ENCODE peak calls at places on chromosomes 5 and 9, in nine cellular contexts. One of them, this sample, is unnamed. For H3K4me1 and H3K27me3, the result is how much of the 10 kb centered on the place peaks cover.

GRCh38 chr9:137150485-137151060 is 11.6 kb downstream of the GRIN1 start:
- DNase-seq in right cardiac atrium: no peak
- DNase-seq in uterus: no peak
- DNase-seq in lower lobe of right lung: no peak
- DNase-seq in GM23338: peak
- DNase-seq in iPS DF 6.9: no peak
- DNase-seq in effector memory CD4-positive, alpha-beta T cell: no peak
- DNase-seq in sigmoid colon: no peak
- DNase-seq in CD4-positive, CD25-positive, alpha-beta regulatory T cell: no peak
- DNase-seq in this sample: no peak

GRCh38 chr9:124480621-124480981 is 26.6 kb downstream of the NR5A1 start:
- DNase-seq in right cardiac atrium: no peak
- DNase-seq in uterus: no peak
- DNase-seq in lower lobe of right lung: no peak
- DNase-seq in GM23338: peak
- DNase-seq in iPS DF 6.9: no peak
- DNase-seq in effector memory CD4-positive, alpha-beta T cell: no peak
- DNase-seq in sigmoid colon: no peak
- DNase-seq in CD4-positive, CD25-positive, alpha-beta regulatory T cell: no peak
- DNase-seq in this sample: no peak

GRCh38 chr9:130268521-130269131 is 3.1 kb downstream of the HMCN2 start:
- DNase-seq in right cardiac atrium: no peak
- DNase-seq in uterus: no peak
- DNase-seq in lower lobe of right lung: no peak
- DNase-seq in GM23338: peak
- DNase-seq in iPS DF 6.9: no peak
- DNase-seq in effector memory CD4-positive, alpha-beta T cell: no peak
- DNase-seq in sigmoid colon: peak
- DNase-seq in CD4-positive, CD25-positive, alpha-beta regulatory T cell: no peak
- DNase-seq in this sample: no peak

GRCh38 chr5:5335708-5336211 is 86.7 kb upstream of the ICE1 start:
- DNase-seq in right cardiac atrium: no peak
- DNase-seq in uterus: no peak
- DNase-seq in lower lobe of right lung: no peak
- DNase-seq in GM23338: no peak
- DNase-seq in iPS DF 6.9: no peak
- DNase-seq in effector memory CD4-positive, alpha-beta T cell: no peak
- DNase-seq in sigmoid colon: no peak
- DNase-seq in CD4-positive, CD25-positive, alpha-beta regulatory T cell: no peak
- DNase-seq in this sample: no peak

GRCh38 chr9:26925609-26926008 is 21.4 kb downstream of the PLAA start:
- DNase-seq in right cardiac atrium: no peak
- DNase-seq in uterus: no peak
- DNase-seq in lower lobe of right lung: no peak
- DNase-seq in GM23338: no peak
- DNase-seq in iPS DF 6.9: no peak
- DNase-seq in effector memory CD4-positive, alpha-beta T cell: no peak
- DNase-seq in sigmoid colon: no peak
- DNase-seq in CD4-positive, CD25-positive, alpha-beta regulatory T cell: no peak
- DNase-seq in this sample: no peak

GRCh38 chr5:150065346-150065745 is 21.0 kb downstream of the CSF1R start:
- DNase-seq in right cardiac atrium: peak
- DNase-seq in uterus: no peak
- DNase-seq in lower lobe of right lung: no peak
- DNase-seq in GM23338: peak
- DNase-seq in iPS DF 6.9: no peak
- DNase-seq in effector memory CD4-positive, alpha-beta T cell: no peak
- DNase-seq in sigmoid colon: peak
- DNase-seq in CD4-positive, CD25-positive, alpha-beta regulatory T cell: no peak
- DNase-seq in this sample: peak

GRCh38 chr9:127905788-127906191 is 6.4 kb upstream of the ST6GALNAC6 start:
- DNase-seq in right cardiac atrium: no peak
- DNase-seq in uterus: no peak
- DNase-seq in lower lobe of right lung: peak
- DNase-seq in GM23338: no peak
- DNase-seq in iPS DF 6.9: no peak
- DNase-seq in effector memory CD4-positive, alpha-beta T cell: peak
- DNase-seq in sigmoid colon: no peak
- DNase-seq in CD4-positive, CD25-positive, alpha-beta regulatory T cell: peak
- DNase-seq in this sample: no peak

GRCh38 chr9:76732341-76732958 is 31.8 kb upstream of the PCA3 start:
- DNase-seq in right cardiac atrium: no peak
- DNase-seq in uterus: no peak
- DNase-seq in lower lobe of right lung: no peak
- DNase-seq in GM23338: no peak
- DNase-seq in iPS DF 6.9: no peak
- DNase-seq in effector memory CD4-positive, alpha-beta T cell: no peak
- DNase-seq in sigmoid colon: no peak
- DNase-seq in CD4-positive, CD25-positive, alpha-beta regulatory T cell: no peak
- DNase-seq in this sample: no peak

GRCh38 chr5:53087596-53087995 is 22.0 kb downstream of the MOCS2 start:
- DNase-seq in right cardiac atrium: no peak
- DNase-seq in uterus: no peak
- DNase-seq in lower lobe of right lung: no peak
- DNase-seq in GM23338: no peak
- DNase-seq in iPS DF 6.9: no peak
- DNase-seq in effector memory CD4-positive, alpha-beta T cell: no peak
- DNase-seq in sigmoid colon: no peak
- DNase-seq in CD4-positive, CD25-positive, alpha-beta regulatory T cell: no peak
- DNase-seq in this sample: no peak

GRCh38 chr5:65742565-65743231 is 20.7 kb downstream of the NLN start:
- DNase-seq in right cardiac atrium: no peak
- DNase-seq in uterus: no peak
- DNase-seq in lower lobe of right lung: no peak
- DNase-seq in GM23338: peak
- DNase-seq in iPS DF 6.9: no peak
- DNase-seq in effector memory CD4-positive, alpha-beta T cell: no peak
- DNase-seq in sigmoid colon: no peak
- DNase-seq in CD4-positive, CD25-positive, alpha-beta regulatory T cell: no peak
- DNase-seq in this sample: no peak
- H3K4me1 ChIP-seq in right cardiac atrium: under half
- H3K4me1 ChIP-seq in uterus: under half
- H3K4me1 ChIP-seq in lower lobe of right lung: under half
- H3K4me1 ChIP-seq in GM23338: under half
- H3K4me1 ChIP-seq in iPS DF 6.9: under half
- H3K4me1 ChIP-seq in effector memory CD4-positive, alpha-beta T cell: under half
- H3K4me1 ChIP-seq in sigmoid colon: under half
- H3K4me1 ChIP-seq in CD4-positive, CD25-positive, alpha-beta regulatory T cell: under half
- H3K4me1 ChIP-seq in this sample: under half

GRCh38 chr5:77642915-77643653 is 4.6 kb upstream of the OTP start:
- DNase-seq in right cardiac atrium: no peak
- DNase-seq in uterus: no peak
- DNase-seq in lower lobe of right lung: no peak
- DNase-seq in GM23338: peak
- DNase-seq in iPS DF 6.9: no peak
- DNase-seq in effector memory CD4-positive, alpha-beta T cell: no peak
- DNase-seq in sigmoid colon: no peak
- DNase-seq in CD4-positive, CD25-positive, alpha-beta regulatory T cell: no peak
- DNase-seq in this sample: no peak

GRCh38 chr5:77645158-77645994 is 6.9 kb upstream of the OTP start:
- DNase-seq in right cardiac atrium: no peak
- DNase-seq in uterus: no peak
- DNase-seq in lower lobe of right lung: peak
- DNase-seq in GM23338: peak
- DNase-seq in iPS DF 6.9: no peak
- DNase-seq in effector memory CD4-positive, alpha-beta T cell: no peak
- DNase-seq in sigmoid colon: no peak
- DNase-seq in CD4-positive, CD25-positive, alpha-beta regulatory T cell: no peak
- DNase-seq in this sample: no peak

GRCh38 chr5:77645995-77646639 is 7.6 kb upstream of the OTP start:
- DNase-seq in right cardiac atrium: no peak
- DNase-seq in uterus: no peak
- DNase-seq in lower lobe of right lung: no peak
- DNase-seq in GM23338: no peak
- DNase-seq in iPS DF 6.9: no peak
- DNase-seq in effector memory CD4-positive, alpha-beta T cell: no peak
- DNase-seq in sigmoid colon: no peak
- DNase-seq in CD4-positive, CD25-positive, alpha-beta regulatory T cell: no peak
- DNase-seq in this sample: no peak

GRCh38 chr5:77643654-77644404 is 5.3 kb upstream of the OTP start:
- DNase-seq in right cardiac atrium: no peak
- DNase-seq in uterus: no peak
- DNase-seq in lower lobe of right lung: no peak
- DNase-seq in GM23338: peak
- DNase-seq in iPS DF 6.9: no peak
- DNase-seq in effector memory CD4-positive, alpha-beta T cell: no peak
- DNase-seq in sigmoid colon: no peak
- DNase-seq in CD4-positive, CD25-positive, alpha-beta regulatory T cell: no peak
- DNase-seq in this sample: no peak

GRCh38 chr5:77644443-77645157 is 6.1 kb upstream of the OTP start:
- DNase-seq in right cardiac atrium: no peak
- DNase-seq in uterus: no peak
- DNase-seq in lower lobe of right lung: no peak
- DNase-seq in GM23338: peak
- DNase-seq in iPS DF 6.9: no peak
- DNase-seq in effector memory CD4-positive, alpha-beta T cell: no peak
- DNase-seq in sigmoid colon: no peak
- DNase-seq in CD4-positive, CD25-positive, alpha-beta regulatory T cell: no peak
- DNase-seq in this sample: no peak
- H3K27me3 ChIP-seq in right cardiac atrium: under half
- H3K27me3 ChIP-seq in uterus: under half
- H3K27me3 ChIP-seq in lower lobe of right lung: half or more
- H3K27me3 ChIP-seq in GM23338: half or more
- H3K27me3 ChIP-seq in iPS DF 6.9: half or more
- H3K27me3 ChIP-seq in effector memory CD4-positive, alpha-beta T cell: half or more
- H3K27me3 ChIP-seq in sigmoid colon: half or more
- H3K27me3 ChIP-seq in CD4-positive, CD25-positive, alpha-beta regulatory T cell: half or more
- H3K27me3 ChIP-seq in this sample: under half

GRCh38 chr9:121736964-121737462 is 85.6 kb downstream of the DAB2IP start:
- DNase-seq in right cardiac atrium: peak
- DNase-seq in uterus: peak
- DNase-seq in lower lobe of right lung: peak
- DNase-seq in GM23338: peak
- DNase-seq in iPS DF 6.9: no peak
- DNase-seq in effector memory CD4-positive, alpha-beta T cell: no peak
- DNase-seq in sigmoid colon: no peak
- DNase-seq in CD4-positive, CD25-positive, alpha-beta regulatory T cell: no peak
- DNase-seq in this sample: peak

GRCh38 chr9:121737481-121737931 is 86.1 kb downstream of the DAB2IP start:
- DNase-seq in right cardiac atrium: no peak
- DNase-seq in uterus: no peak
- DNase-seq in lower lobe of right lung: no peak
- DNase-seq in GM23338: no peak
- DNase-seq in iPS DF 6.9: no peak
- DNase-seq in effector memory CD4-positive, alpha-beta T cell: no peak
- DNase-seq in sigmoid colon: no peak
- DNase-seq in CD4-positive, CD25-positive, alpha-beta regulatory T cell: no peak
- DNase-seq in this sample: no peak

GRCh38 chr9:121735792-121736130 is 84.3 kb downstream of the DAB2IP start:
- DNase-seq in right cardiac atrium: no peak
- DNase-seq in uterus: no peak
- DNase-seq in lower lobe of right lung: no peak
- DNase-seq in GM23338: peak
- DNase-seq in iPS DF 6.9: no peak
- DNase-seq in effector memory CD4-positive, alpha-beta T cell: no peak
- DNase-seq in sigmoid colon: no peak
- DNase-seq in CD4-positive, CD25-positive, alpha-beta regulatory T cell: no peak
- DNase-seq in this sample: no peak

GRCh38 chr9:121735065-121735791 is 83.8 kb downstream of the DAB2IP start:
- DNase-seq in right cardiac atrium: no peak
- DNase-seq in uterus: no peak
- DNase-seq in lower lobe of right lung: no peak
- DNase-seq in GM23338: peak
- DNase-seq in iPS DF 6.9: peak
- DNase-seq in effector memory CD4-positive, alpha-beta T cell: no peak
- DNase-seq in sigmoid colon: no peak
- DNase-seq in CD4-positive, CD25-positive, alpha-beta regulatory T cell: no peak
- DNase-seq in this sample: no peak

DNA sequence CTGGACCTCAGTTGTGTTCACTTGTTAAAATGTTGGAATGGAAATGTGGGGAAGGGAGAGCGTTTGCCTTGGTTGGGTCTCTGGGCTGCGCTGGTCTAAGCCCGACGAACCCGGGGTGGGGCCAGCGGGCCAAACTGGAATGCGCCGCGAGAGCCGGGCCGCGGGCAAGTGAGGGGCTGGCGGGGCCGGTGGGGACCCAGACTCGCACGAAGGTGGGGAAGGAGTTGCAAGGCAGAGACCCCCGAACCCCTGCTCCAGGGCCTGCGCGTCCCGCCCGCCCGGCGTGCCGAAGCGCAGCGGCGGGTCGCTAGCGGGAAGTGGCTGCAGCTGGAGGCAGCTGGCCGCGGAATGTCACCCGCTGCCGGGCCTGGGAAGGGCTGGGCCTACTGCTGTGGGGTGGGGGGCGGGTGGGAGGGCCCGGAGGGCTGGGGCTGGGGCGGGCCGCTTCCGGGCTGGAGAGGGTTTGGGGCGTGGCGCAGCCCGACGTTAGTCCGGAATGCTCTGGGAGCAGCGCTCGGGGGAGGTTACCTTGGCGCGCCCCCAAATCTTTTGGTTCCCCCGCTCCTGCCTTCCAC is 84.8 kb downstream of the DAB2IP start:
- DNase-seq in right cardiac atrium: peak
- DNase-seq in uterus: peak
- DNase-seq in lower lobe of right lung: peak
- DNase-seq in GM23338: peak
- DNase-seq in iPS DF 6.9: no peak
- DNase-seq in effector memory CD4-positive, alpha-beta T cell: no peak
- DNase-seq in sigmoid colon: peak
- DNase-seq in CD4-positive, CD25-positive, alpha-beta regulatory T cell: no peak
- DNase-seq in this sample: peak
- H3K4me3 ChIP-seq in right cardiac atrium: peak
- H3K4me3 ChIP-seq in uterus: peak
- H3K4me3 ChIP-seq in lower lobe of right lung: peak
- H3K4me3 ChIP-seq in GM23338: peak
- H3K4me3 ChIP-seq in iPS DF 6.9: peak
- H3K4me3 ChIP-seq in effector memory CD4-positive, alpha-beta T cell: no peak
- H3K4me3 ChIP-seq in sigmoid colon: peak
- H3K4me3 ChIP-seq in CD4-positive, CD25-positive, alpha-beta regulatory T cell: no peak
- H3K4me3 ChIP-seq in this sample: peak

GRCh38 chr9:78542491-78543175 is 245.7 kb downstream of the PSAT1 start:
- DNase-seq in right cardiac atrium: no peak
- DNase-seq in uterus: no peak
- DNase-seq in lower lobe of right lung: no peak
- DNase-seq in GM23338: peak
- DNase-seq in iPS DF 6.9: peak
- DNase-seq in effector memory CD4-positive, alpha-beta T cell: no peak
- DNase-seq in sigmoid colon: no peak
- DNase-seq in CD4-positive, CD25-positive, alpha-beta regulatory T cell: no peak
- DNase-seq in this sample: no peak

GRCh38 chr9:78539188-78539587 is 242.3 kb downstream of the PSAT1 start:
- DNase-seq in right cardiac atrium: no peak
- DNase-seq in uterus: no peak
- DNase-seq in lower lobe of right lung: no peak
- DNase-seq in GM23338: no peak
- DNase-seq in iPS DF 6.9: no peak
- DNase-seq in effector memory CD4-positive, alpha-beta T cell: no peak
- DNase-seq in sigmoid colon: no peak
- DNase-seq in CD4-positive, CD25-positive, alpha-beta regulatory T cell: no peak
- DNase-seq in this sample: no peak

GRCh38 chr9:78543353-78543752 is 246.4 kb downstream of the PSAT1 start:
- DNase-seq in right cardiac atrium: no peak
- DNase-seq in uterus: no peak
- DNase-seq in lower lobe of right lung: no peak
- DNase-seq in GM23338: peak
- DNase-seq in iPS DF 6.9: no peak
- DNase-seq in effector memory CD4-positive, alpha-beta T cell: no peak
- DNase-seq in sigmoid colon: no peak
- DNase-seq in CD4-positive, CD25-positive, alpha-beta regulatory T cell: no peak
- DNase-seq in this sample: no peak

GRCh38 chr9:78541868-78542267 is 244.9 kb downstream of the PSAT1 start:
- DNase-seq in right cardiac atrium: no peak
- DNase-seq in uterus: no peak
- DNase-seq in lower lobe of right lung: no peak
- DNase-seq in GM23338: no peak
- DNase-seq in iPS DF 6.9: no peak
- DNase-seq in effector memory CD4-positive, alpha-beta T cell: no peak
- DNase-seq in sigmoid colon: no peak
- DNase-seq in CD4-positive, CD25-positive, alpha-beta regulatory T cell: no peak
- DNase-seq in this sample: no peak

GRCh38 chr9:78539904-78540303 is 243.0 kb downstream of the PSAT1 start:
- DNase-seq in right cardiac atrium: no peak
- DNase-seq in uterus: no peak
- DNase-seq in lower lobe of right lung: no peak
- DNase-seq in GM23338: no peak
- DNase-seq in iPS DF 6.9: no peak
- DNase-seq in effector memory CD4-positive, alpha-beta T cell: no peak
- DNase-seq in sigmoid colon: no peak
- DNase-seq in CD4-positive, CD25-positive, alpha-beta regulatory T cell: no peak
- DNase-seq in this sample: no peak
- H3K4me1 ChIP-seq in right cardiac atrium: under half
- H3K4me1 ChIP-seq in uterus: under half
- H3K4me1 ChIP-seq in lower lobe of right lung: under half
- H3K4me1 ChIP-seq in GM23338: under half
- H3K4me1 ChIP-seq in iPS DF 6.9: under half
- H3K4me1 ChIP-seq in effector memory CD4-positive, alpha-beta T cell: under half
- H3K4me1 ChIP-seq in sigmoid colon: under half
- H3K4me1 ChIP-seq in CD4-positive, CD25-positive, alpha-beta regulatory T cell: under half
- H3K4me1 ChIP-seq in this sample: under half